ENCODE peak calls at places on chromosome 10, in four cellular contexts. I is H1, O is HepG2, J is K562. A is an unnamed sample.

GRCh38 chr10:43225787-43226153 is 41.1 kb downstream of the RASGEF1A start:
- DNase-seq in I (peak; percentile 35), O (no peak), J (no peak), A (no peak)

GRCh38 chr10:53013201-53013808 is 240.7 kb upstream of the MBL2 start:
- DNase-seq in I (no peak), O (no peak), J (no peak), A (no peak)

GRCh38 chr10:132932461-132933307 is 9.7 kb downstream of the CFAP46 start:
- DNase-seq in I (no peak), O (no peak), J (no peak), A (no peak)

GRCh38 chr10:24944512-24945255 is 7.7 kb downstream of the PRTFDC1 start:
- DNase-seq in I (no peak), O (peak; percentile 69), J (peak; percentile 73), A (peak; percentile 79)

GRCh38 chr10:68869623-68870022 is 31.5 kb upstream of the DDX50 start:
- DNase-seq in I (no peak), O (no peak), J (no peak), A (no peak)

GRCh38 chr10:122981066-122981464 is 864 bp downstream of the PSTK start:
- DNase-seq in I (no peak), O (peak; percentile 62), J (peak; percentile 15), A (peak; percentile 34)

GRCh38 chr10:125068406-125068805 is 92.0 kb downstream of the CTBP2 start:
- DNase-seq in I (no peak), O (no peak), J (no peak), A (no peak)

GRCh38 chr10:65112573-65112972 is 1591.4 kb downstream of the REEP3 start:
- DNase-seq in I (no peak), O (no peak), J (no peak), A (no peak)

GRCh38 chr10:122277737-122278136 is 6.6 kb downstream of the BTBD16 start:
- DNase-seq in I (no peak), O (no peak), J (no peak), A (no peak)

GRCh38 chr10:101723176-101723575 is 28.2 kb upstream of the FBXW4 start:
- DNase-seq in I (no peak), O (no peak), J (no peak), A (no peak)

GRCh38 chr10:33955676-33956075 is 621.2 kb upstream of the NRP1 start:
- DNase-seq in I (no peak), O (no peak), J (no peak), A (no peak)

GRCh38 chr10:114492351-114493037 is 88.2 kb upstream of the AFAP1L2 start:
- DNase-seq in I (no peak), O (no peak), J (no peak), A (no peak)

GRCh38 chr10:106410331-106410730 is 754.2 kb downstream of the SORCS1 start:
- DNase-seq in I (no peak), O (no peak), J (no peak), A (no peak)

GRCh38 chr10:80443531-80443974 is 10.6 kb upstream of the TSPAN14 start:
- DNase-seq in I (no peak), O (peak; percentile 41), J (peak; percentile 43), A (no peak)

GRCh38 chr10:74995806-74996205 is 115.7 kb upstream of the SAMD8 start:
- DNase-seq in I (no peak), O (no peak), J (no peak), A (no peak)

GRCh38 chr10:12579954-12580858 is 230.9 kb downstream of the CAMK1D start:
- DNase-seq in I (no peak), O (no peak), J (no peak), A (no peak)

GRCh38 chr10:36256166-36256565 is 614.1 kb upstream of the FZD8 start:
- DNase-seq in I (no peak), O (no peak), J (no peak), A (no peak)

GRCh38 chr10:127424594-127425264 is 124.4 kb upstream of the NPS start:
- DNase-seq in I (no peak), O (no peak), J (no peak), A (no peak)

DNA sequence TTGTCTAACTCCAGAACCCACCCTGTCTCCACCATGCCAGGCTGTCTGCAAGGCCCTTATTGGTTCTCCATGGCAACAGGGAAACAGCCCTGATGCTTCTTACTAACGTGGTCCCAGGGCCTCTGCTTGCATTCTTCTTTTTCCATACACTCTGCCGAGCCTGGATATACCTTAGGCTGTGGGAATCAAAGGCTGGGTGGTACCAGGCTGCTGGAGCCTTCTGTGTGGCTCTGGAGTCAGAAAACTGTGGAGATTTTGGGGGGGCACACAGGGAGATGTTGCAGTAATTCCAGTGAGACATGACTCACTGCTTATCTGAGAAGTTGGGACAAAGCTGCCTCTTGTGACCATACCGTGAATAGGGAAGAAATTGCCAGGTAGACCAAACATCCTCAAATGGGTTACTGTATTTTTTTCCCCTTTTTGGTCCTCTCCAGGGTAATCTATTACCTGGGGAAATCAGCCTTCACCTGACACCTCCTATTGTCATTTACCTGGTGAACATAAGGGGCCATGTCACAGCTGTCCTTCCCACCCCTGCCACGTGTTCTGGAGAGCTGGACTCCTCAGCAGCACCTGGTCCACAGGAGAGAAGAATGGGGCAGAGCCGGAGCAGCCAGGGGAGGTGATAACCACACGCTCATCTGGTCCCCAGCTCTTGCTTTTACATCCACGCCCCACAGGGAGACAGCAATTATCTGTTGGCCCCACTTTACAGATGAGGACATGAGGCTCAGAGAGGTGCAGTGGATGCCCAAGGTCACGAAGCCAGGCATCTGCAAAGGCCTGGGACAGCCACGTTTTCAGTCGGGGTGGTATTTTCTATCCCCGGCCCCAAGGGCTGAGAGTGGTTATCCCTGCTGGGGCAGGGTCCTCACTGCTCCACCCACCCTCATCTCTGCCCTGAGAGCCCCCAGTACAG is 4.6 kb downstream of the CHST3 start:
- DNase-seq in I (no peak), O (no peak), J (no peak), A (no peak)
- TF ChIP-seq FOSL1 in I (no peak), O (no peak), J (peak; percentile 87), A (no peak)

DNA sequence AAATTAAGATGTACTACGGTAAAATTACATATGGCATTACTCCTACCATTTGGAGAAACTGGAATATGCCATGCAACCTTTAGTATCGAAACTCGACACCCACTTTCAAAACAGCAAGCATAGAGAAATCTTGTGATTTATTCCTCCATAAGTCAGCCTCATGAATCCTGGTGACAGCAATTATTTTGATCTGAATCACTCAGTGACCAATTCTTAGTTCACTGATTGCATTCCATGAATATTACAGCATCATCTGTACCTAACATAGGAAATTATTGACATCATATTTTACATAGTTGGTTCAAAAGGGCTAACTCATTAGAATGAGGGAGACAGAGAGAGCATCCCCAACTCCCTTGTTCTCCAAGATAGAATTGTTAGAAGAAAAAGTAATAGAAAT is 89.6 kb downstream of the CACNB2 start:
- DNase-seq in I (no peak), O (no peak), J (no peak), A (no peak)
- TF ChIP-seq FOSL1 in I (no peak), O (no peak), J (no peak), A (no peak)

DNA sequence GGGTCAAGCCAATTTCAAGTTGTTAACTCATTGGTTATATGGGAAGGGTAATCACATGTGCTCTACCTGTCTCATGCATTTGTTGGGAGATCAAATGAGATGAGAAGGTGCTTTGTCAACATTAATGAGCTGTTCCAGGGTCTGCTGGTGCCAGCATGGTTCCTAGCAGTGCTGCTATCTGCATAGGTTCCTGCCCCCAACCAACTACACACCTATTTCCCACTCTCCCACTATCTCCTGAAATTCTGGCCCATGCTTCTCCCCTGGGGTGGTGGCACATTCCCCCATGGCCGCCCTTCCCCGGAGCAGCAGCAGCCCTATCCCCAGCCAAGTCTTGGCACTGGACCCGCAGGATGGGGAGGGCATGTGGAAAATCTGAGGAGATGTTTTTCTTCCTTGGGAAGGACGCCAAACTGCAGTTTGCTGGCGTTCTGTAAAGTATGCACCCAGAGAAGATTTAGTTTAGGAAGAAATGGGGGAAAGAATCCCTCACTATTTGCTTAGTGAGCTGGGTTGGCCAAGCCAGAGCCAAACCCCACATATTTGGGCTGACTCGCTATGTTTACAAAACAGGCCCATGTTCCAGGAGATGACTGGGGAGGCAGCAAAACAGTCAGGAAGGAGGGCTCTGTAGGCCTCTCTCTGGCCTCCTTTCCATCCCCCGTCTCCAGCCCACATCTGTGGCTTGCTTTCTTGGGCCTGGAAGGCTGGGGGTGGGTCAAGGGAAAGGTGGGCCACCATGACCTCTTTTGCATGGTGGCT is 42.5 kb downstream of the PPP1R3C start:
- DNase-seq in I (no peak), O (no peak), J (no peak), A (no peak)
- TF ChIP-seq FOSL1 in I (no peak), O (no peak), J (no peak), A (no peak)

GRCh38 chr10:58158806-58159205 is 108.9 kb downstream of the IPMK start:
- DNase-seq in I (no peak), O (no peak), J (no peak), A (no peak)
- TF ChIP-seq FOSL1 in I (no peak), O (no peak), J (no peak), A (no peak)

DNA sequence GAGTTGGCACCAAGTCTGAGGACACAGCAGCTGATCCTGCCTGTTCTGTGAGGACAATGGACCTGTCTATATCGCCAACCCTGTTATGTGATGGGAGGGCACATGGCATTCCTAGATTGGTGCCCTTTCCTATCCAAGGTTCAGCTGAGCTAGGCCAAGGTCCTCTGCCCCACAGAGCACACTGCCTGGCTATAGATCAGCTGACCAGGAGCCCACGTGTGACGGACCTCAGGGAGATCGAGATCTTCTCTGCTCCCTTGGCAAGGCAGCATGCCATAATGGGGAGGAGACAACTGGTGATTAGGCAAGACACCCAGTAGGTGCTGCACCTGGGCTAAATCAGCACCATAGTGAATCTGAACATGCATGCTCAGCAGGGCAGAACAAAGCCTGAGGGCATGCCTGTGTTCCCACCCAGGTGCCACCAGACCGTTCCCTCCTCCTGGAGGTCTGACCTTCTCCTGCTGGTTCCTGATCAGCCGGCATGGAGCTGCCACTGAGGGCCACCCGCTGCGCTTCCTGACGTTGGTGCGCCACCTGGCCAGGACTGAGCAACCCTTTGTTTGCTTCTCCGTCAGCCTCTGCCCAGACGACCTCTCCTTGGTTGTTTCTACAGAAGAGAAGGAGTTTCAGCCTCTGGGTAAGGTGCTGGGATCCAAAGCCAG is 93.7 kb downstream of the WDFY4 start:
- DNase-seq in I (no peak), O (no peak), J (no peak), A (no peak)
- TF ChIP-seq FOSL1 in I (no peak), O (no peak), J (no peak), A (no peak)

DNA sequence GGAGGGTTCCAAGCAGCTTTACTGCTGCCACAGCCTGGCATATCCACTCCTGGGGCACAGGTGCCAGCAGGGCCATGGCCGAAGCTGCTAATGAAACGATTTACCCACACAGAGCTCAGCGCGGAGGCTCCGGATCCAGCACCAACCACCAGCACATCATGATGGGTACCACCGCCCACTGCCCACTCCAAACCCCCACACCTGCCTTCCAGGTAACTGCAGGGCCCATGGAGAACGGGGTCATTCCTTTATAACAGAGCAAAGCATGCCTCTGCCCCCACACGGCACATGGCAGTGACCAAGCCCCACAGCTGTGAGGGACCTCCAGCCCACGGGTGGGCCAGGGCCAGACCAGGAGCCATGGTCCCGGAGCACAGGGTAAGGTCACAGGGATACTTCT is 53.2 kb downstream of the EBF3 start:
- DNase-seq in I (no peak), O (no peak), J (no peak), A (no peak)
- TF ChIP-seq FOSL1 in I (no peak), O (no peak), J (no peak), A (no peak)

GRCh38 chr10:88027570-88027969 is 164.1 kb downstream of the PTEN start:
- DNase-seq in I (no peak), O (no peak), J (no peak), A (no peak)
- TF ChIP-seq FOSL1 in I (no peak), O (no peak), J (no peak), A (no peak)

GRCh38 chr10:1074748-1075358 is 18.7 kb downstream of the WDR37 start:
- DNase-seq in I (peak; percentile 37), O (no peak), J (no peak), A (no peak)
- TF ChIP-seq FOSL1 in I (no peak), O (no peak), J (no peak), A (no peak)

A was measured in HCT116.